ENCODE peak calls at places on chromosomes 12 and 14, in five cellular contexts. P is GM12865; T is DMS153; E is NCI-H2081; C is central memory CD4-positive, alpha-beta T cell. S is an unnamed sample.

GRCh38 chr14:92652413-92653151 is 95.8 kb downstream of the LGMN start:
- DNase-seq in E (no peak), C (peak), P (peak), T (no peak), S (no peak)

GRCh38 chr12:115983226-115983798 is 294.2 kb downstream of the MED13L start:
- DNase-seq in E (no peak), C (no peak), T (no peak), P (peak), S (no peak)

GRCh38 chr12:83796527-83796926 is 1109.8 kb downstream of the TMTC2 start:
- DNase-seq in T (no peak), C (no peak), P (no peak), E (no peak), S (no peak)

GRCh38 chr12:80935076-80935475 is 2.7 kb downstream of the LIN7A start:
- DNase-seq in E (no peak), T (no peak), P (no peak), C (no peak), S (no peak)

GRCh38 chr12:59036973-59037807 is 116.9 kb upstream of the LRIG3 start:
- DNase-seq in T (no peak), C (no peak), E (no peak), P (peak), S (peak)

GRCh38 chr12:21987786-21988185 is 46.6 kb upstream of the ABCC9 start:
- DNase-seq in C (no peak), E (no peak), P (no peak), T (no peak), S (peak)

GRCh38 chr14:58697927-58698641 is 60.3 kb downstream of the DACT1 start:
- DNase-seq in C (no peak), E (peak), T (peak), P (no peak), S (no peak)

GRCh38 chr14:64971452-64971889 is 665 bp downstream of the RAB15 start:
- DNase-seq in E (no peak), P (no peak), T (no peak), C (no peak), S (no peak)

GRCh38 chr14:98189077-98189476 is 1082.9 kb downstream of the BCL11B start:
- DNase-seq in T (peak), E (no peak), C (peak), P (no peak), S (no peak)

S was measured in Caki2.